ENCODE peak calls at places on chromosomes 6 and 20, in four cellular contexts. One of them, this sample, is unnamed. For H3K9me3, the result is how much of the 10 kb centered on the place peaks cover.

GRCh38 chr20:51183443-51183842 is 160.5 kb upstream of the KCNG1 start:
- DNase-seq in H1: no peak
- DNase-seq in HCT116: no peak
- DNase-seq in HepG2: no peak
- DNase-seq in this sample: no peak

GRCh38 chr20:39893013-39893685 is 795.9 kb downstream of the MAFB start:
- DNase-seq in H1: no peak
- DNase-seq in HCT116: no peak
- DNase-seq in HepG2: no peak
- DNase-seq in this sample: peak

GRCh38 chr6:132084811-132085509 is 133.8 kb upstream of the CCN2 start:
- DNase-seq in H1: no peak
- DNase-seq in HCT116: no peak
- DNase-seq in HepG2: no peak
- DNase-seq in this sample: no peak

GRCh38 chr20:19431906-19432305 is 219.5 kb downstream of the SLC24A3 start:
- DNase-seq in H1: no peak
- DNase-seq in HCT116: no peak
- DNase-seq in HepG2: no peak
- DNase-seq in this sample: no peak

GRCh38 chr6:56250266-56250665 is 2.9 kb upstream of the COL21A1 start:
- DNase-seq in H1: no peak
- DNase-seq in HCT116: no peak
- DNase-seq in HepG2: no peak
- DNase-seq in this sample: no peak

GRCh38 chr6:71393471-71393870 is 104.9 kb downstream of the OGFRL1 start:
- DNase-seq in H1: no peak
- DNase-seq in HCT116: no peak
- DNase-seq in HepG2: no peak
- DNase-seq in this sample: no peak

GRCh38 chr6:111841822-111842221 is 31.4 kb downstream of the FYN start:
- DNase-seq in H1: no peak
- DNase-seq in HCT116: no peak
- DNase-seq in HepG2: no peak
- DNase-seq in this sample: no peak

GRCh38 chr6:21953831-21954801 is 342.7 kb downstream of the PRL start:
- DNase-seq in H1: no peak
- DNase-seq in HCT116: no peak
- DNase-seq in HepG2: peak
- DNase-seq in this sample: no peak

GRCh38 chr20:33373735-33374605 is 27.3 kb downstream of the CDK5RAP1 start:
- DNase-seq in H1: no peak
- DNase-seq in HCT116: no peak
- DNase-seq in HepG2: peak
- DNase-seq in this sample: no peak

GRCh38 chr6:170025341-170026271 is 265.3 kb downstream of the DLL1 start:
- DNase-seq in H1: no peak
- DNase-seq in HCT116: no peak
- DNase-seq in HepG2: no peak
- DNase-seq in this sample: no peak
- H3K9me3 ChIP-seq in H1: under half
- H3K9me3 ChIP-seq in HCT116: under half
- H3K9me3 ChIP-seq in HepG2: under half
- H3K9me3 ChIP-seq in this sample: under half

DNA sequence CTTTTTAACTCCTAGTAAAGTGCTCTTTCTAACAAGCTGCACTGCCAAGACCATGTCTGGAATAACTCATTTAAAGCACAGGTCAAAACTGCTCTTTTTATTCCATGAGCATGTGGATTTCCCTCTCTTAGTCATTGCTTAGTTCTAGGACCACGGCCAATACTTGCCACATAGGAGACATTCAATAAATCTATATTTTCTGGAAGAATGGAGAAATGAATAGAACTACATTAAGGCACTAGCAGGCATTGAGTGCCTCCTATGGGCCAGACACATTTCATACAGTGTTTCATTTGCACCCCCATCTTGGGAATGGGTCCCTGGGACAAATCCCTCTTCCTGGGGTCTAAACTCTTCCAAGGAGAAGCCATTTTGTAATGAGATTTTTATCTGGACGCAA is 552.8 kb upstream of the CITED2 start:
- DNase-seq in H1: no peak
- DNase-seq in HCT116: no peak
- DNase-seq in HepG2: no peak
- DNase-seq in this sample: no peak
- TF ChIP-seq YY1 in H1: peak
- TF ChIP-seq YY1 in HCT116: no peak
- TF ChIP-seq YY1 in HepG2: no peak
- TF ChIP-seq YY1 in this sample: no peak

DNA sequence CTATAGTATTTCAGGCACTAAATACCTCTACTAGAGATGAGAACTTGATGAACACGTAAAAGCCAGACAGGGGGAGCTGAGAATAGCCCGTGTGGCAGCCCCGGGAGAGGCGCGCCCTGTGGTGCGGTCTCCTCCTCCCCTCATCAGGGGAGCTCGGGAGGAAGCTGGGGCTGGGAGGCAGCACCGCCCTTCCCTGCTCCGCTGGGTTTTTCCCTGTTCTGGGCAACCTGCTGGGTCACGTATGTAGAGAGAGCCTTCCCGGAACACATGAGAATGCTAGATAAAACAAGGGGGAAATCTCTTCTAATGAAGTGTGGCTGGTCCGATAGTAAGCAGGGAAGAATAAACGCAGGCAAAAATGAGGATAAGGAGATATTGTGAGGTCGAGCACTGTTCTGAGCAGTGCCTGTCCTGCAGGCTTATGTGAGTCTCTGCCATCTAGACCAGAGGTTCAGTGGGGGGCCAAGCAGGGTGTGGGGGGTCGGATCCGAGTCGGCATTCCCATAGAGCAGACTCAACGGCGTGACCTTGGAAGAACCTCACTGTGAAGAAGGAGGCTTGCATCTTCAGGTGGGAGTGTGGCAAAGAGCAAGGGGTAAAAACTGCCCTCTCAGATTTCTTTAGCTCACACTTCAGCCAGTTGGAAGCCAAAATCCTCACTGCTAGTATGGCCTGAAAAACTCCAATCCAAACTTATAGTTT is 13.4 kb upstream of the RPS6KA2 start:
- DNase-seq in H1: no peak
- DNase-seq in HCT116: no peak
- DNase-seq in HepG2: no peak
- DNase-seq in this sample: no peak
- H3K4me3 ChIP-seq in H1: no peak
- H3K4me3 ChIP-seq in HCT116: peak
- H3K4me3 ChIP-seq in HepG2: no peak
- H3K4me3 ChIP-seq in this sample: no peak

GRCh38 chr20:42361402-42361801 is 743.2 kb upstream of the CHD6 start:
- DNase-seq in H1: no peak
- DNase-seq in HCT116: no peak
- DNase-seq in HepG2: no peak
- DNase-seq in this sample: no peak

GRCh38 chr20:42364446-42364845 is 746.3 kb upstream of the CHD6 start:
- DNase-seq in H1: no peak
- DNase-seq in HCT116: no peak
- DNase-seq in HepG2: no peak
- DNase-seq in this sample: no peak

DNA sequence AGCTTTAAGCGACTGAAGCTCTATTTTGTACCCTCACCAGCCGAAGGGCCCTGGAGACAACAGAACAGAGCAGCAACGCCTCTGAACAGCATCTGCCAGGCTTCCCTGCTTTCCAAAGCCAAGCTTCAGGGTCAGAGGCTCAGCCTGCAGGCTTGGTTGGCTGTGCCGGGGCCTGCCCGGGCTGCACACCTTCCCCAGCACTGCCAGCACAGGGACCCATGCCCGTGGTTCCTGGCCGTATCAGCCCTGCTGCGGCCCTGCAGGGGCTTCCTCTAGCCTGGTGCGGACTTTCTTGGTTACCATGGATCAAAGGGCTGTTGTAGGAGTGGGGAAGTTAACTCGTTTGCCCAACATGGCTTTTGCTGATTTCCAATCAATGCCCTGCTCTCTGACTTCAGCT is 741.4 kb upstream of the CHD6 start:
- DNase-seq in H1: no peak
- DNase-seq in HCT116: no peak
- DNase-seq in HepG2: no peak
- DNase-seq in this sample: no peak
- H3K9me3 ChIP-seq in H1: under half
- H3K9me3 ChIP-seq in HCT116: under half
- H3K9me3 ChIP-seq in HepG2: under half
- H3K9me3 ChIP-seq in this sample: under half

GRCh38 chr20:41309817-41310216 is 7.7 kb downstream of the ZHX3 start:
- DNase-seq in H1: no peak
- DNase-seq in HCT116: no peak
- DNase-seq in HepG2: no peak
- DNase-seq in this sample: no peak
- TF ChIP-seq YY1 in H1: no peak
- TF ChIP-seq YY1 in HCT116: no peak
- TF ChIP-seq YY1 in HepG2: no peak
- TF ChIP-seq YY1 in this sample: no peak

GRCh38 chr20:22402990-22403859 is 181.1 kb downstream of the FOXA2 start:
- DNase-seq in H1: no peak
- DNase-seq in HCT116: no peak
- DNase-seq in HepG2: peak
- DNase-seq in this sample: no peak
- H3K4me3 ChIP-seq in H1: peak
- H3K4me3 ChIP-seq in HCT116: no peak
- H3K4me3 ChIP-seq in HepG2: peak
- H3K4me3 ChIP-seq in this sample: peak

DNA sequence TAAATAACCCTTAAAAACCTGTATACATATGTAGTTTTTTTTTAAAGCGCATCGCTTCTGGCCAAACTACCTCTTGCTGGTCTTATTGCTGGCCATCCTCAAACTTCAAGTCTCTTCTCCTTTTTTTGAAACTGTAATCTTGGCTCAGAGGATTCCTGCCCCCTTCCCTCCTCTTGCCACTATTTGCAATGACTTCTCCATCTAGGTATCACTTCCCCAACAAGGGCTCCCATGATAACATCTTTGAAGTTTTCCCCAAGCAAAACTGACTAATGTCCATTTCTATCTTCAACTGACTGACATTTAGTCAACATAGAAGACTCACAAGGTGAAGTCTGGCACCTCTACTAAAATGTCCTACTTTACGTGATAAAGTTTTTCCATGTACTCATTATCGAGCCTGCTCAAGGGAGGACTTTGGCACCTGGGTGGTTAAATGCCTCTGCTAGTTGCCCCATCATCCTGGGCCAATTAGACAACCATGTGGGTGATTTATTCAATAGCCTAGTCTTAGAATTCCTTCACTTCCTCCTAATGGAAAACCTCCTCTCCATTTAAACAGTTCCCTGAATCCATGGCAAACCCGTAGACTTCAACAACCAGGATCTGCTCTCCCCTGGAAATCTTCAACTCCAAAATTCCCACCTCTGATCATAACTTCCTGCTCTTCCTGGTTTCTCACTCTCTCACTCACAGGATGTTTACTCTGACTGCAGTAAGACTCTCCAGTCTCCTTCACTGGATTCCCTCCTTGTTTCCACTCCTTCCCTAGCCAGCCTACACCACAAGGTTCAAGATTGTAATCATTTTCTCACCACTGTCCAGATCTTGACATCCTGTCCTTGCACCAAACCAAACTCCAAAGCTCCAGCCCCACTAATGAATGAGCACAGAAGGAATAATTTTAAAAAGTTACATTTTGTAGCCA is 9.4 kb upstream of the PLAGL1 start:
- DNase-seq in H1: no peak
- DNase-seq in HCT116: no peak
- DNase-seq in HepG2: no peak
- DNase-seq in this sample: no peak
- H3K9me3 ChIP-seq in H1: under half
- H3K9me3 ChIP-seq in HCT116: under half
- H3K9me3 ChIP-seq in HepG2: under half
- H3K9me3 ChIP-seq in this sample: under half

GRCh38 chr6:135372758-135373157 is 124.8 kb downstream of the AHI1 start:
- DNase-seq in H1: no peak
- DNase-seq in HCT116: no peak
- DNase-seq in HepG2: no peak
- DNase-seq in this sample: no peak
- TF ChIP-seq YY1 in H1: no peak
- TF ChIP-seq YY1 in HCT116: no peak
- TF ChIP-seq YY1 in HepG2: no peak
- TF ChIP-seq YY1 in this sample: no peak

GRCh38 chr6:10418361-10418861 is 3.5 kb upstream of the TFAP2A start:
- DNase-seq in H1: no peak
- DNase-seq in HCT116: no peak
- DNase-seq in HepG2: no peak
- DNase-seq in this sample: no peak
- H3K4me3 ChIP-seq in H1: peak
- H3K4me3 ChIP-seq in HCT116: no peak
- H3K4me3 ChIP-seq in HepG2: no peak
- H3K4me3 ChIP-seq in this sample: peak

GRCh38 chr20:21309678-21310467 is 6.7 kb downstream of the XRN2 start:
- DNase-seq in H1: no peak
- DNase-seq in HCT116: no peak
- DNase-seq in HepG2: no peak
- DNase-seq in this sample: no peak

GRCh38 chr20:21312813-21313471 is 9.8 kb downstream of the XRN2 start:
- DNase-seq in H1: no peak
- DNase-seq in HCT116: no peak
- DNase-seq in HepG2: no peak
- DNase-seq in this sample: no peak

DNA sequence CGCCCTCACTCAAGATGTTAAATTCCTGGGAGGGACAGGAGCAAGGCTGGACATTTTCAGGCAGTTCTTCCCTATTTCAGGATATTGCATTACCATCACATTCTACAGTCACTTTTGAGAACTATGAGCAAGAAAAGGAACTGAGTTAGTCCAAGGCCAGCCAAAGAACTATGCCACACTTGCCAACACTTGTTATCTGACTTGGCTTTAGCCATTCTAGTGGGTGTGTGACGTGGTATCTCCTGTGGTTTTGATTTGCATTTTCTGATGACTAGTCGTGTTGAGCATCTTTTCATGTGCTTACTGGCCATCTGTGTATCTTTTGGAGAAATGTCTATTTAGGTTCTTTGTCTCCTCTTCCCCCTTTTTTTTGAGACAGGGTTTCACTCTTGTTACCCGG is 12.0 kb downstream of the XRN2 start:
- DNase-seq in H1: no peak
- DNase-seq in HCT116: no peak
- DNase-seq in HepG2: no peak
- DNase-seq in this sample: no peak
- H3K9me3 ChIP-seq in H1: under half
- H3K9me3 ChIP-seq in HCT116: under half
- H3K9me3 ChIP-seq in HepG2: under half
- H3K9me3 ChIP-seq in this sample: under half